ENCODE peak calls at places on chromosomes 5 and 9, in ten cellular contexts. F, Z, G, M, Y, T, E, U, K and W are unnamed samples. For H3K36me3, the result is how much of the 10 kb centered on the place peaks cover.

GRCh38 chr5:31385774-31386537 is 145.9 kb downstream of the DROSHA start:
- DNase-seq in G (no peak), Z (no peak), U (no peak), T (no peak), F (no peak), Y (no peak), E (no peak), M (no peak), K (no peak), W (no peak)

GRCh38 chr9:114721491-114722362 is 39.7 kb upstream of the TEX48 start:
- DNase-seq in U (no peak), Y (no peak), Z (no peak), E (no peak), F (no peak), G (no peak), K (peak), T (no peak), M (no peak), W (no peak)

GRCh38 chr9:109017061-109017460 is 3.8 kb upstream of the CTNNAL1 start:
- DNase-seq in G (no peak), Y (no peak), U (no peak), M (no peak), E (no peak), T (peak), K (no peak), F (no peak), Z (peak), W (no peak)

GRCh38 chr9:99327667-99328066 is 105.6 kb downstream of the SEC61B start:
- DNase-seq in M (no peak), F (no peak), E (no peak), T (no peak), G (no peak), Y (no peak), Z (no peak), U (no peak), K (no peak), W (no peak)

GRCh38 chr5:150651924-150652688 is 8.9 kb upstream of the MYOZ3 start:
- DNase-seq in U (no peak), Y (no peak), E (no peak), G (no peak), Z (no peak), K (peak), M (no peak), F (no peak), T (no peak), W (no peak)

GRCh38 chr9:33151601-33152000 is 15.5 kb downstream of the B4GALT1 start:
- DNase-seq in Z (no peak), Y (no peak), U (no peak), M (no peak), K (no peak), T (no peak), F (no peak), E (no peak), G (no peak), W (no peak)

GRCh38 chr5:137231535-137231934 is 267.6 kb downstream of the SPOCK1 start:
- DNase-seq in G (no peak), T (no peak), E (no peak), K (no peak), Z (no peak), Y (no peak), M (no peak), F (no peak), U (no peak), W (no peak)

GRCh38 chr5:159657766-159658165 is 258.5 kb upstream of the ADRA1B start:
- DNase-seq in F (no peak), U (no peak), Y (no peak), M (no peak), Z (no peak), G (no peak), K (no peak), E (no peak), T (no peak), W (no peak)

GRCh38 chr5:71651554-71651953 is 64.4 kb downstream of the MCCC2 start:
- DNase-seq in G (no peak), K (no peak), U (no peak), T (no peak), Z (no peak), M (no peak), E (no peak), Y (no peak), F (no peak), W (no peak)

GRCh38 chr5:4422247-4422646 is 717.9 kb upstream of the ADAMTS16 start:
- DNase-seq in E (no peak), F (no peak), U (no peak), G (no peak), K (no peak), T (no peak), Z (no peak), Y (no peak), M (no peak), W (no peak)

GRCh38 chr9:89986190-89986589 is 381.4 kb downstream of the GADD45G start:
- DNase-seq in U (no peak), E (no peak), F (no peak), K (no peak), Z (no peak), M (no peak), T (no peak), G (no peak), Y (no peak), W (no peak)

GRCh38 chr5:34041247-34041972 is 1.6 kb downstream of the C1QTNF3 start:
- DNase-seq in G (no peak), U (no peak), Y (no peak), K (no peak), F (no peak), Z (no peak), M (no peak), T (no peak), E (no peak), W (no peak)

GRCh38 chr5:78895616-78896015 is 89.5 kb downstream of the ARSB start:
- DNase-seq in T (no peak), M (no peak), G (no peak), Y (no peak), F (no peak), E (no peak), Z (no peak), K (no peak), U (no peak), W (no peak)

GRCh38 chr9:97804059-97804365 is 49.0 kb upstream of the FOXE1 start:
- DNase-seq in E (no peak), F (no peak), M (no peak), Y (no peak), U (no peak), T (no peak), G (no peak), K (no peak), Z (no peak), W (no peak)

GRCh38 chr5:133015466-133015865 is 10.9 kb downstream of the ZCCHC10 start:
- DNase-seq in F (no peak), Z (no peak), G (no peak), Y (no peak), U (no peak), T (no peak), K (no peak), M (no peak), E (no peak), W (no peak)

GRCh38 chr5:134965271-134965825 is 2.4 kb upstream of the CATSPER3 start:
- DNase-seq in Z (no peak), K (no peak), F (no peak), Y (no peak), T (no peak), G (no peak), U (no peak), E (no peak), M (no peak), W (no peak)

GRCh38 chr9:114588671-114589526 is 1.3 kb downstream of the ATP6V1G1 start:
- DNase-seq in G (peak), Z (no peak), U (no peak), E (no peak), Y (no peak), K (peak), M (no peak), T (no peak), F (no peak), W (no peak)

GRCh38 chr5:96627792-96628191 is 34.4 kb upstream of the CAST start:
- DNase-seq in Y (no peak), M (no peak), E (no peak), K (no peak), T (no peak), G (no peak), Z (no peak), U (no peak), F (no peak), W (no peak)

GRCh38 chr5:21802869-21803490 is 1050.2 kb downstream of the CDH12 start:
- DNase-seq in U (no peak), G (peak), Z (no peak), Y (no peak), T (no peak), E (no peak), F (no peak), M (no peak), K (peak), W (no peak)

GRCh38 chr9:111914749-111915424 is 18.3 kb downstream of the UGCG start:
- DNase-seq in T (no peak), Z (no peak), Y (no peak), E (no peak), G (no peak), K (no peak), U (no peak), F (no peak), M (no peak), W (no peak)

GRCh38 chr5:92513067-92513466 is 1068.0 kb downstream of the NR2F1-AS1 start:
- DNase-seq in F (no peak), T (no peak), Y (peak), M (no peak), E (no peak), U (no peak), G (no peak), K (no peak), Z (no peak), W (no peak)

GRCh38 chr5:31291323-31291854 is 97.9 kb downstream of the CDH6 start:
- DNase-seq in Z (no peak), G (peak), U (no peak), E (no peak), T (no peak), Y (no peak), K (peak), F (no peak), M (no peak), W (no peak)

GRCh38 chr5:179272326-179273073 is 72.8 kb downstream of the ADAMTS2 start:
- DNase-seq in K (peak), Y (no peak), E (no peak), G (no peak), U (no peak), T (no peak), F (peak), M (peak), Z (no peak), W (no peak)

DNA sequence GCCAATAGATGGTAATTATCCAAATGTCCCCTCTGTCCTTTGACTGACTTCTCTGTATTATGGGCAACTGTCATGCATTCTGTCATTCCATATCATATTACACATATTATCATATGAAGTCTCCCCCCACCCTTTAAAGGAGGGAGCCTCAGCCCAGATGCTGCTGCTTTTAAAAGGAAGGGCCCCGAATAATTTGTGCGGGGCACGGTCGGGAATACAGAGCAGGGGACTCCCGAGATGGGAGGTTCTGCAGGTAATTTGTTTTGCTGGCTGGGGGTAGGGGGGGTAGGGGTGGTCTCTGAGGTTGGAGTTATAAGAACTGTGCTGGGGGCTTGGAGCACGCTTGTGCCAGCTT is 10.1 kb upstream of the LHX2 start:
- DNase-seq in Y (no peak), Z (no peak), G (no peak), T (no peak), K (no peak), M (no peak), E (no peak), U (no peak), F (no peak), W (no peak)
- TF ChIP-seq CTCF in Y (no peak), Z (no peak), G (no peak), T (no peak), K (no peak), M (no peak), E (no peak), U (no peak), F (no peak), W (no peak)

DNA sequence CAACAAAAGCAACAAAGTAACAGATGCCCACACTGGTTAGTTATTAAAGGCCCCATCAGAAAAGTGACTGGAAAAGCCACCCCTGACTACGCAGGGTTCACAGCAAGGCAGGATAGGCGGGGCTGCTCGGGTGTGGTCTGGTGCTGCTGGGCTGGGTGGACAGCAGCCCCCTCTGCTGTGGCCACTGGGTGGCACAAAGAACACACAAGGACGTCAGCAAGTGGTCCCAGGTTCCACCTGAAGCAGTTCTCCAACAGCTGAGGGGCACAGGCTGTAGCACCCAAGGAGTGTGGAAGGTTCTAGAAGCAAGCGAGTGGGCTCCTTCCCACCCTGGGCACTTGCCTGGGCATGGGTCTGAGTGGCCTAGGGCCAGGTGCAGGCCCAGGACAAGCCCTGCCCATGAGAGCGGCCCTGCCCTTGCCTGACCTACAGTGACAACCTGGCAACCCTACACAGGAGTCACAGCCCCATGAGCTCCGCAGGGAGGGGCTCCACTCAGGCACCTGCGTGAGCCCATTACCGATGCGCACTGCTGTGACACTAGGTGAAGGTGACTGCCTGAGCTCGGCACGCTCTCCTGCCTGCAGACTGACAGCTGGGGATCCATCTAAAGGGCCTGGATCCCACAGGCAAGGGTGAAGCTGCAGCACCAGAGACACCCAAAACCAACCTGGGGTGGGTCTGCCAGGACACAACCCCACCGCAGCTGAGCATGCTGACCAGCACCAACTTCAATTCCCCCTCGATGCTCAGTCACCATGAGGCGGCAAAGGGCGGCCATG is 8.1 kb downstream of the BRD9 start:
- DNase-seq in M (no peak), Y (no peak), K (no peak), F (no peak), T (no peak), G (no peak), U (no peak), E (no peak), Z (no peak), W (no peak)
- H3K36me3 ChIP-seq in M (half or more), Y (half or more), K (under half), F (half or more), T (half or more), G (half or more), U (under half), E (half or more), Z (under half), W (half or more)

GRCh38 chr9:123984802-123985201 is 26.8 kb upstream of the LHX2 start:
- DNase-seq in M (no peak), K (no peak), T (no peak), G (no peak), F (no peak), Z (no peak), U (no peak), Y (no peak), E (no peak), W (no peak)

GRCh38 chr9:123985869-123986268 is 25.7 kb upstream of the LHX2 start:
- DNase-seq in T (no peak), U (no peak), F (no peak), Z (no peak), Y (no peak), E (no peak), M (no peak), G (no peak), K (no peak), W (no peak)

GRCh38 chr9:123978981-123979380 is 32.6 kb upstream of the LHX2 start:
- DNase-seq in Z (no peak), G (no peak), E (no peak), T (peak), U (no peak), K (no peak), F (no peak), Y (no peak), M (no peak), W (no peak)

GRCh38 chr9:123982535-123982934 is 29.0 kb upstream of the LHX2 start:
- DNase-seq in G (no peak), K (no peak), U (no peak), T (no peak), Z (no peak), M (no peak), F (no peak), Y (no peak), E (no peak), W (no peak)

GRCh38 chr9:123983047-123983446 is 28.5 kb upstream of the LHX2 start:
- DNase-seq in K (no peak), F (no peak), Y (no peak), E (no peak), G (no peak), U (no peak), M (no peak), T (no peak), Z (no peak), W (no peak)
- TF ChIP-seq CTCF in K (no peak), F (no peak), Y (no peak), E (no peak), G (no peak), U (no peak), M (no peak), T (no peak), Z (no peak), W (no peak)

DNA sequence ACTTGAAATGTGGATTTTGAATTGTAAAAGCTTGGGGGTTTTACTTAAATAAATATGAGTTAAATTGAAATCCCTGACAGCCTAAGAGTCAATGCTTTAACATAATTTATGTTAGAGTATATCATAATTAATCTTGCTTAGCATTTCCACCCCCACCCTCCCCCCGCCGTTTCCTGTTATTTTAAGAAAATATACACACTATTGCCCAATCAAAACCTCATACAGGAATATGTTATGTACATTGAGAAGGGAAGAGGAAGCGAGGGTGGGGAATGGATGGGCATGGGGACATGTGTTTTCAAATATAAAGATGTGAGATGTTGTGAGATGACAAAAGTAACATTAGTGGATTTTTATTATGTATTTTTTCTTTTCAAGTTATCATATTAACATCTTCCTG is 561.1 kb upstream of the MEF2C start:
- DNase-seq in F (no peak), E (no peak), K (no peak), Y (no peak), T (no peak), U (no peak), G (no peak), Z (no peak), M (no peak), W (no peak)
- H3K36me3 ChIP-seq in F (under half), E (under half), K (under half), Y (under half), T (under half), U (under half), G (under half), Z (under half), M (under half), W (under half)